ENCODE peak calls at places on chromosomes 3 and 15, in ten cellular contexts. V, Q, D, M, A, J, S, R, Z and N are unnamed samples.

GRCh38 chr15:58467722-58468436 is 36.1 kb downstream of the LIPC start:
- DNase-seq in V (no peak), Q (no peak), D (no peak), M (no peak), A (no peak), J (no peak), S (peak; percentile 51), R (no peak), Z (no peak), N (no peak)

GRCh38 chr3:139969386-139969785 is 34.4 kb downstream of the CLSTN2 start:
- DNase-seq in V (no peak), Q (no peak), D (no peak), M (no peak), A (no peak), J (no peak), S (no peak), R (no peak), Z (no peak), N (no peak)

GRCh38 chr3:157351981-157352380 is 84.7 kb upstream of the PTX3 start:
- DNase-seq in V (no peak), Q (no peak), D (no peak), M (no peak), A (no peak), J (no peak), S (no peak), R (no peak), Z (no peak), N (no peak)

GRCh38 chr3:29138171-29138570 is 142.7 kb upstream of the RBMS3 start:
- DNase-seq in V (no peak), Q (no peak), D (no peak), M (peak; percentile 1), A (no peak), J (no peak), S (no peak), R (no peak), Z (no peak), N (no peak)

GRCh38 chr3:71725279-71725991 is at the start of gene EIF4E3:
- DNase-seq in V (no peak), Q (no peak), D (peak; percentile 51), M (peak; percentile 79), A (peak; percentile 24), J (peak; percentile 60), S (peak; percentile 35), R (no peak), Z (peak; percentile 83), N (no peak)

GRCh38 chr3:105614288-105615030 is 247.8 kb downstream of the ALCAM start:
- DNase-seq in V (peak; percentile 4), Q (no peak), D (no peak), M (peak; percentile 19), A (no peak), J (no peak), S (peak; percentile 20), R (no peak), Z (no peak), N (no peak)

GRCh38 chr3:53774414-53774813 is 71.8 kb downstream of the CHDH start:
- DNase-seq in V (no peak), Q (no peak), D (no peak), M (no peak), A (no peak), J (no peak), S (no peak), R (no peak), Z (no peak), N (no peak)

GRCh38 chr15:72206677-72207000 is 9.1 kb upstream of the GRAMD2A start:
- DNase-seq in V (peak; percentile 39), Q (no peak), D (no peak), M (no peak), A (no peak), J (no peak), S (no peak), R (no peak), Z (peak; percentile 56), N (no peak)

GRCh38 chr3:64073362-64073761 is 50.1 kb upstream of the PSMD6 start:
- DNase-seq in V (no peak), Q (no peak), D (no peak), M (no peak), A (no peak), J (no peak), S (no peak), R (no peak), Z (no peak), N (no peak)

GRCh38 chr15:84103345-84103744 is 132.2 kb upstream of the GOLGA6L4 start:
- DNase-seq in V (no peak), Q (no peak), D (no peak), M (no peak), A (no peak), J (no peak), S (no peak), R (no peak), Z (no peak), N (no peak)

GRCh38 chr15:58479941-58480340 is 48.1 kb downstream of the LIPC start:
- DNase-seq in V (no peak), Q (no peak), D (no peak), M (no peak), A (no peak), J (no peak), S (no peak), R (no peak), Z (no peak), N (no peak)

GRCh38 chr15:60128000-60128376 is 123.9 kb downstream of the FOXB1 start:
- DNase-seq in V (peak; percentile 11), Q (no peak), D (peak; percentile 21), M (peak; percentile 59), A (no peak), J (no peak), S (no peak), R (no peak), Z (no peak), N (no peak)

GRCh38 chr3:53837331-53837730 is 8.9 kb downstream of the CHDH start:
- DNase-seq in V (peak; percentile 4), Q (no peak), D (no peak), M (no peak), A (no peak), J (no peak), S (no peak), R (no peak), Z (no peak), N (no peak)

GRCh38 chr3:129078510-129078909 is 17.9 kb downstream of the GP9 start:
- DNase-seq in V (no peak), Q (no peak), D (no peak), M (no peak), A (no peak), J (no peak), S (no peak), R (no peak), Z (no peak), N (no peak)

GRCh38 chr15:76968310-76968709 is 26.6 kb upstream of the PSTPIP1 start:
- DNase-seq in V (peak; percentile 18), Q (no peak), D (no peak), M (peak; percentile 60), A (no peak), J (no peak), S (no peak), R (no peak), Z (no peak), N (no peak)

GRCh38 chr15:33226559-33227181 is 32.2 kb upstream of the FMN1 start:
- DNase-seq in V (peak; percentile 88), Q (peak; percentile 13), D (no peak), M (peak; percentile 46), A (peak; percentile 63), J (peak; percentile 12), S (no peak), R (no peak), Z (peak; percentile 63), N (no peak)

GRCh38 chr15:43241100-43241499 is 20.3 kb upstream of the EPB42 start:
- DNase-seq in V (no peak), Q (no peak), D (peak; percentile 69), M (peak; percentile 89), A (no peak), J (no peak), S (no peak), R (no peak), Z (no peak), N (no peak)

GRCh38 chr3:193756536-193756935 is 163.5 kb downstream of the OPA1 start:
- DNase-seq in V (no peak), Q (no peak), D (no peak), M (no peak), A (no peak), J (no peak), S (no peak), R (no peak), Z (no peak), N (no peak)

GRCh38 chr3:31941230-31941632 is 39.8 kb downstream of the OSBPL10 start:
- DNase-seq in V (no peak), Q (no peak), D (no peak), M (no peak), A (no peak), J (no peak), S (no peak), R (no peak), Z (no peak), N (no peak)

GRCh38 chr3:59364471-59364870 is 314.6 kb upstream of the CFAP20DC start:
- DNase-seq in V (peak; percentile 49), Q (no peak), D (no peak), M (peak; percentile 45), A (no peak), J (no peak), S (no peak), R (no peak), Z (no peak), N (no peak)

GRCh38 chr3:143222505-143222904 is 102.9 kb downstream of the CHST2 start:
- DNase-seq in V (peak; percentile 8), Q (no peak), D (no peak), M (peak; percentile 31), A (no peak), J (no peak), S (no peak), R (no peak), Z (no peak), N (no peak)

GRCh38 chr15:100958326-100959065 is 39.3 kb downstream of the LRRK1 start:
- DNase-seq in V (peak; percentile 86), Q (no peak), D (no peak), M (peak; percentile 72), A (no peak), J (no peak), S (no peak), R (no peak), Z (no peak), N (no peak)

GRCh38 chr15:96262497-96263268 is 67.8 kb upstream of the NR2F2 start:
- DNase-seq in V (no peak), Q (no peak), D (no peak), M (no peak), A (no peak), J (no peak), S (no peak), R (no peak), Z (no peak), N (no peak)

GRCh38 chr3:172522871-172523818 is at the start of gene TNFSF10:
- DNase-seq in V (peak; percentile 22), Q (peak; percentile 21), D (peak; percentile 35), M (peak; percentile 47), A (no peak), J (peak; percentile 73), S (peak; percentile 40), R (no peak), Z (peak; percentile 77), N (no peak)

GRCh38 chr15:50828610-50829206 is 63.2 kb upstream of the SPPL2A start:
- DNase-seq in V (peak; percentile 86), Q (no peak), D (peak; percentile 31), M (peak; percentile 95), A (peak; percentile 36), J (no peak), S (peak; percentile 67), R (no peak), Z (no peak), N (peak; percentile 24)

GRCh38 chr3:111610189-111610588 is 15.0 kb upstream of the ZBED2 start:
- DNase-seq in V (no peak), Q (no peak), D (no peak), M (no peak), A (no peak), J (no peak), S (no peak), R (no peak), Z (no peak), N (no peak)

GRCh38 chr3:16884748-16885587 is at the start of gene PLCL2:
- DNase-seq in V (peak; percentile 16), Q (no peak), D (peak; percentile 55), M (peak; percentile 72), A (no peak), J (peak; percentile 63), S (peak; percentile 76), R (no peak), Z (peak; percentile 86), N (no peak)

GRCh38 chr3:109047366-109047765 is 70.6 kb downstream of the MORC1 start:
- DNase-seq in V (no peak), Q (no peak), D (no peak), M (no peak), A (no peak), J (no peak), S (no peak), R (no peak), Z (no peak), N (no peak)